ENCODE peak calls at places on chromosomes 2 and 18, in eight cellular contexts. X, F, K, J, G, Z, Y and T are unnamed samples.

GRCh38 chr18:35241523-35241804 is 630 bp downstream of the ZNF397 start:
- DNase-seq in X (no peak), F (no peak), K (no peak), J (no peak), G (no peak), Z (no peak), Y (no peak), T (no peak)

GRCh38 chr2:102342888-102343287 is 12.7 kb upstream of the IL18R1 start:
- DNase-seq in X (no peak), F (no peak), K (no peak), J (no peak), G (no peak), Z (no peak), Y (no peak), T (no peak)

GRCh38 chr2:226797289-226797988 is 2.2 kb downstream of the IRS1 start:
- DNase-seq in X (peak), F (peak), K (no peak), J (no peak), G (no peak), Z (peak), Y (peak), T (peak)

GRCh38 chr2:237515621-237516275 is 28.7 kb downstream of the MLPH start:
- DNase-seq in X (no peak), F (no peak), K (no peak), J (no peak), G (no peak), Z (no peak), Y (no peak), T (no peak)

GRCh38 chr2:105254520-105255210 is 13.1 kb downstream of the GPR45 start:
- DNase-seq in X (no peak), F (no peak), K (no peak), J (no peak), G (no peak), Z (no peak), Y (no peak), T (no peak)

GRCh38 chr2:237213325-237214040 is 127.8 kb downstream of the COPS8 start:
- DNase-seq in X (no peak), F (no peak), K (no peak), J (no peak), G (no peak), Z (no peak), Y (no peak), T (no peak)

GRCh38 chr18:12647773-12648172 is 10.1 kb downstream of the SPIRE1 start:
- DNase-seq in X (no peak), F (no peak), K (no peak), J (no peak), G (no peak), Z (no peak), Y (no peak), T (no peak)

GRCh38 chr2:231228974-231229373 is 30.5 kb downstream of the ARMC9 start:
- DNase-seq in X (no peak), F (no peak), K (no peak), J (no peak), G (no peak), Z (no peak), Y (no peak), T (no peak)

GRCh38 chr2:170087394-170087793 is 90.6 kb upstream of the MYO3B start:
- DNase-seq in X (no peak), F (no peak), K (no peak), J (no peak), G (no peak), Z (no peak), Y (no peak), T (no peak)

GRCh38 chr18:77376043-77376732 is 126.5 kb downstream of the GALR1 start:
- DNase-seq in X (no peak), F (no peak), K (no peak), J (no peak), G (no peak), Z (no peak), Y (no peak), T (no peak)

GRCh38 chr2:240603081-240603835 is 16.7 kb downstream of the CAPN10 start:
- DNase-seq in X (peak), F (peak), K (no peak), J (no peak), G (no peak), Z (no peak), Y (no peak), T (no peak)

GRCh38 chr2:152581360-152581759 is 135.9 kb downstream of the PRPF40A start:
- DNase-seq in X (no peak), F (no peak), K (no peak), J (no peak), G (no peak), Z (no peak), Y (no peak), T (no peak)

GRCh38 chr2:70709275-70709674 is 58.7 kb downstream of the ADD2 start:
- DNase-seq in X (no peak), F (no peak), K (no peak), J (no peak), G (no peak), Z (no peak), Y (no peak), T (no peak)

GRCh38 chr2:149355712-149356422 is 25.5 kb downstream of the LYPD6 start:
- DNase-seq in X (no peak), F (no peak), K (no peak), J (no peak), G (no peak), Z (no peak), Y (no peak), T (no peak)

GRCh38 chr2:222318712-222319575 is 20.1 kb upstream of the PAX3 start:
- DNase-seq in X (peak), F (no peak), K (peak), J (no peak), G (no peak), Z (peak), Y (no peak), T (peak)

GRCh38 chr2:239192975-239193374 is 207.8 kb downstream of the HDAC4 start:
- DNase-seq in X (no peak), F (peak), K (no peak), J (peak), G (no peak), Z (no peak), Y (peak), T (no peak)

GRCh38 chr18:75226301-75226955 is 15.8 kb downstream of the TSHZ1 start:
- DNase-seq in X (no peak), F (no peak), K (no peak), J (no peak), G (no peak), Z (no peak), Y (no peak), T (no peak)

GRCh38 chr2:212979799-212980198 is 171.6 kb downstream of the IKZF2 start:
- DNase-seq in X (no peak), F (no peak), K (no peak), J (no peak), G (no peak), Z (no peak), Y (no peak), T (no peak)

GRCh38 chr2:120683701-120684100 is 52.0 kb upstream of the GLI2 start:
- DNase-seq in X (no peak), F (no peak), K (no peak), J (no peak), G (no peak), Z (no peak), Y (no peak), T (no peak)

GRCh38 chr2:72972744-72973535 is 55.6 kb downstream of the EMX1 start:
- DNase-seq in X (peak), F (no peak), K (no peak), J (no peak), G (no peak), Z (no peak), Y (no peak), T (peak)

GRCh38 chr2:72971036-72971435 is 53.7 kb downstream of the EMX1 start:
- DNase-seq in X (no peak), F (no peak), K (no peak), J (no peak), G (no peak), Z (no peak), Y (no peak), T (no peak)

GRCh38 chr2:72975017-72975416 is 57.7 kb downstream of the EMX1 start:
- DNase-seq in X (no peak), F (no peak), K (no peak), J (no peak), G (no peak), Z (no peak), Y (no peak), T (no peak)

GRCh38 chr2:72974436-72974754 is 57.1 kb downstream of the EMX1 start:
- DNase-seq in X (no peak), F (no peak), K (no peak), J (no peak), G (no peak), Z (no peak), Y (no peak), T (peak)

GRCh38 chr2:72973566-72974435 is 56.5 kb downstream of the EMX1 start:
- DNase-seq in X (peak), F (no peak), K (no peak), J (no peak), G (no peak), Z (no peak), Y (no peak), T (peak)
- H3K4me3 ChIP-seq in X (no peak), F (no peak), K (no peak), J (no peak), G (no peak), Z (no peak), Y (no peak), T (no peak)

GRCh38 chr2:64941143-64941542 is 48.1 kb upstream of the SLC1A4 start:
- DNase-seq in X (no peak), F (no peak), K (no peak), J (no peak), G (no peak), Z (no peak), Y (no peak), T (no peak)

GRCh38 chr2:64938607-64939285 is 50.5 kb upstream of the SLC1A4 start:
- DNase-seq in X (no peak), F (no peak), K (no peak), J (no peak), G (no peak), Z (no peak), Y (no peak), T (no peak)

GRCh38 chr2:64941751-64942150 is 47.4 kb upstream of the SLC1A4 start:
- DNase-seq in X (no peak), F (no peak), K (no peak), J (no peak), G (no peak), Z (no peak), Y (no peak), T (no peak)

GRCh38 chr2:64937341-64938230 is 51.6 kb upstream of the SLC1A4 start:
- DNase-seq in X (no peak), F (no peak), K (peak), J (no peak), G (no peak), Z (peak), Y (no peak), T (peak)

DNA sequence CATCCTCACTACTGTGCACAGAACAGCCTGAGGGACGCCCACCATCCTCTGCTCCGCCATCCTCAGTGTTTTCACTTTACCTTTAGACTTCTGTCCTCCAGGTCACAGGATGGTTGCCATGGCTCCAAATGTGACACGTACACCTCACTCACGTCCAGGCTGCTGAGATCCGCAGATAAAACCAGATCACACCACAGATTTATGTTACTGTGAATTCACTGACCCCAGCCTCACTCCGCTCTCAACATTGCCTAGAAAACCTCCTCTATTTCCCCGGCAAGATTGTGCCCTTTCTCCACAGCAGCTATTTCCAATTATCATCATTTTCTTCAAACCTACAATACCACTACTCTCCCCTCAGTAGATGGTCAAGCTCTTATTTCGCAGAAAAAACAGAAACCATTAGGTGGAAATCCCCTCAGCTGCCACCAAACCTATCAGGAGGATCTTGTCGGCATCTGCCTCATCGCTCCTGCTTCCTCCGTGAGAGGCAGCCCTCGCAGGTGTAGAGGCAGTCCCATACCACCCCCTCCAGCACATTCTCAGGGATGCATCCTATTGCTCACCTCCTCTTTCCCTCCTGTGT is 49.8 kb upstream of the SLC1A4 start:
- DNase-seq in X (peak), F (no peak), K (peak), J (no peak), G (no peak), Z (no peak), Y (no peak), T (no peak)
- H3K4me3 ChIP-seq in X (no peak), F (no peak), K (peak), J (no peak), G (no peak), Z (peak), Y (no peak), T (no peak)

GRCh38 chr2:79573895-79574674 is 61.2 kb downstream of the CTNNA2 start:
- DNase-seq in X (no peak), F (no peak), K (no peak), J (no peak), G (no peak), Z (no peak), Y (no peak), T (no peak)
- H3K4me3 ChIP-seq in X (no peak), F (no peak), K (no peak), J (no peak), G (no peak), Z (no peak), Y (no peak), T (no peak)

DNA sequence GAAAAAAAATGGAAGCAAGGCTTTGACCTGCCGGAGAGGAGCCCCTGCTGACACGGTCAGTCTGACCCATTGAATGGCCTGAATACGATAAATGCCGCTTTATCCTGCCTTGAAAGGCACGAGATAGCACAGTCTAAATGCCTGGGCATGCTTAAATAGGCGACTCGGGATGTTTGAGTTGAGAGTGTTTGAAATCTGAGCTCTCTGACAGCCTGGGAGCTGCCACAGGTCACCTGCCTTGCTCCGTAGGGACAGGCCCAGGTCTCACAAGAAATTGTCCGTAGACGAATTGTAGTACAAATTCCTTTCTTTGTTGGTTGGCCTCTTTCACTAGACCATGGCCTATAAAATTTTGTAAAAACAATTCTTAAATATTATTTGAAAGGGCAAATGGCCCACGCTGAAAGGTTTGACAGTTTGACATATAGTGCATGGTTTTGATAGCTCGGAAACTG is 72.8 kb downstream of the MEIS1 start:
- DNase-seq in X (peak), F (no peak), K (no peak), J (no peak), G (no peak), Z (no peak), Y (no peak), T (no peak)
- H3K4me3 ChIP-seq in X (no peak), F (no peak), K (no peak), J (no peak), G (no peak), Z (no peak), Y (no peak), T (no peak)

GRCh38 chr18:79495591-79496071 is 99.9 kb downstream of the NFATC1 start:
- DNase-seq in X (peak), F (peak), K (no peak), J (no peak), G (no peak), Z (no peak), Y (no peak), T (no peak)

GRCh38 chr18:79498662-79499061 is 102.9 kb downstream of the NFATC1 start:
- DNase-seq in X (no peak), F (no peak), K (no peak), J (no peak), G (no peak), Z (no peak), Y (no peak), T (no peak)

GRCh38 chr18:79496978-79497637 is 101.4 kb downstream of the NFATC1 start:
- DNase-seq in X (peak), F (peak), K (no peak), J (no peak), G (no peak), Z (no peak), Y (no peak), T (peak)

GRCh38 chr18:79496237-79496977 is 100.7 kb downstream of the NFATC1 start:
- DNase-seq in X (peak), F (peak), K (no peak), J (no peak), G (no peak), Z (no peak), Y (no peak), T (peak)

GRCh38 chr18:79497638-79498081 is 101.9 kb downstream of the NFATC1 start:
- DNase-seq in X (no peak), F (no peak), K (no peak), J (no peak), G (no peak), Z (no peak), Y (no peak), T (no peak)
- H3K4me3 ChIP-seq in X (no peak), F (no peak), K (no peak), J (no peak), G (no peak), Z (no peak), Y (no peak), T (no peak)